ENCODE peak calls at places on chromosomes 16 and 17, in six cellular contexts. H is Right ventricle myocardium superior; Q is endothelial cell; B is NAMALWA; P is Daoy; N is activated CD8-positive, alpha-beta memory T cell treated with anti-CD3 and anti-CD28 coated beads, Interleukin-2, amount 50 U/mL, for 48 hours. E is an unnamed sample.

GRCh38 chr16:2147981-2148671 is at the start of gene RAB26:
- DNase-seq in H (peak), Q (no peak), B (peak), P (peak), N (peak), E (peak)

GRCh38 chr17:49993423-49994037 is 1.5 kb downstream of the DLX3 start:
- DNase-seq in H (no peak), Q (peak), B (no peak), P (peak), N (peak), E (no peak)

GRCh38 chr16:15529673-15530072 is 95.3 kb downstream of the BMERB1 start:
- DNase-seq in H (no peak), Q (no peak), B (no peak), P (no peak), N (no peak), E (no peak)

GRCh38 chr17:65055708-65056638 is 567 bp downstream of the GNA13 start:
- DNase-seq in H (peak), Q (peak), B (peak), P (peak), N (peak), E (peak)

GRCh38 chr16:86701286-86701975 is 123.1 kb downstream of the FOXL1 start:
- DNase-seq in H (no peak), Q (no peak), B (no peak), P (no peak), N (no peak), E (no peak)

GRCh38 chr16:28012031-28012445 is 51.5 kb downstream of the GSG1L start:
- DNase-seq in H (no peak), Q (no peak), B (no peak), P (peak), N (no peak), E (no peak)

GRCh38 chr16:51508813-51509212 is 357.7 kb upstream of the SALL1 start:
- DNase-seq in H (no peak), Q (no peak), B (no peak), P (no peak), N (no peak), E (no peak)

GRCh38 chr16:84600343-84601229 is 17.3 kb downstream of the COTL1 start:
- DNase-seq in H (no peak), Q (no peak), B (peak), P (peak), N (no peak), E (peak)

GRCh38 chr17:44909681-44910144 is 5.6 kb downstream of the GFAP start:
- DNase-seq in H (no peak), Q (no peak), B (no peak), P (peak), N (no peak), E (no peak)

GRCh38 chr16:50172195-50172922 is 19.3 kb downstream of the TENT4B start:
- DNase-seq in H (no peak), Q (no peak), B (no peak), P (no peak), N (no peak), E (no peak)

GRCh38 chr16:5557966-5558365 is 460.4 kb upstream of the EEF2KMT start:
- DNase-seq in H (no peak), Q (no peak), B (no peak), P (no peak), N (no peak), E (peak)

GRCh38 chr16:81189100-81189664 is 49.3 kb upstream of the BCO1 start:
- DNase-seq in H (peak), Q (no peak), B (no peak), P (no peak), N (no peak), E (no peak)

GRCh38 chr17:73380439-73381106 is 68.8 kb upstream of the CDC42EP4 start:
- DNase-seq in H (no peak), Q (no peak), B (no peak), P (no peak), N (no peak), E (no peak)

GRCh38 chr16:31471875-31472558 is at the start of gene TGFB1I1:
- DNase-seq in H (peak), Q (no peak), B (no peak), P (peak), N (no peak), E (no peak)

GRCh38 chr16:68524069-68524820 is 14.8 kb upstream of the ZFP90 start:
- DNase-seq in H (no peak), Q (no peak), B (no peak), P (no peak), N (no peak), E (peak)

GRCh38 chr16:85716680-85717038 is 27.9 kb upstream of the GINS2 start:
- DNase-seq in H (no peak), Q (no peak), B (no peak), P (no peak), N (no peak), E (no peak)

GRCh38 chr17:64491034-64491860 is 5.6 kb downstream of the POLG2 start:
- DNase-seq in H (no peak), Q (peak), B (peak), P (peak), N (peak), E (peak)

GRCh38 chr16:71762186-71762585 is 37.7 kb upstream of the PHLPP2 start:
- DNase-seq in H (no peak), Q (no peak), B (no peak), P (no peak), N (no peak), E (no peak)

GRCh38 chr17:77364381-77364911 is 223.7 kb downstream of the SEC14L1 start:
- DNase-seq in H (peak), Q (no peak), B (no peak), P (no peak), N (no peak), E (no peak)

GRCh38 chr17:17042851-17043667 is 802 bp downstream of the MPRIP start:
- DNase-seq in H (no peak), Q (peak), B (peak), P (peak), N (peak), E (peak)

GRCh38 chr17:37446027-37446426 is 39.3 kb downstream of the TADA2A start:
- DNase-seq in H (no peak), Q (no peak), B (no peak), P (peak), N (no peak), E (no peak)

GRCh38 chr17:83146347-83146746 is 66.9 kb downstream of the METRNL start:
- DNase-seq in H (no peak), Q (no peak), B (no peak), P (no peak), N (peak), E (no peak)

GRCh38 chr16:4245400-4245799 is 3.5 kb upstream of the SRL start:
- DNase-seq in H (no peak), Q (no peak), B (no peak), P (no peak), N (no peak), E (no peak)

GRCh38 chr16:47308601-47309000 is 152.3 kb downstream of the ITFG1 start:
- DNase-seq in H (no peak), Q (no peak), B (no peak), P (no peak), N (no peak), E (no peak)

GRCh38 chr16:57616871-57617270 is 11.6 kb upstream of the ADGRG1 start:
- DNase-seq in H (peak), Q (no peak), B (no peak), P (no peak), N (no peak), E (no peak)

GRCh38 chr16:15034266-15035162 is 21.4 kb downstream of the NTAN1 start:
- DNase-seq in H (no peak), Q (no peak), B (no peak), P (no peak), N (no peak), E (no peak)

GRCh38 chr17:61726977-61727376 is 136.0 kb upstream of the NACA2 start:
- DNase-seq in H (no peak), Q (no peak), B (no peak), P (no peak), N (no peak), E (no peak)

GRCh38 chr16:590165-590874 is 454 bp downstream of the RAB40C start:
- DNase-seq in H (peak), Q (peak), B (no peak), P (no peak), N (no peak), E (no peak)

GRCh38 chr16:16062023-16062932 is 112.9 kb downstream of the ABCC1 start:
- DNase-seq in H (peak), Q (no peak), B (peak), P (no peak), N (no peak), E (no peak)

GRCh38 chr17:67256075-67256732 is 11.2 kb upstream of the HELZ start:
- DNase-seq in H (no peak), Q (no peak), B (no peak), P (no peak), N (no peak), E (no peak)

GRCh38 chr17:43774304-43775250 is 4.2 kb downstream of the DUSP3 start:
- DNase-seq in H (no peak), Q (no peak), B (no peak), P (no peak), N (no peak), E (no peak)

GRCh38 chr17:58970966-58971575 is 135.6 kb downstream of the TRIM37 start:
- DNase-seq in H (no peak), Q (no peak), B (no peak), P (peak), N (no peak), E (no peak)